ENCODE peak calls at places on chromosome 19, in seven cellular contexts. D is gastrocnemius medialis, A is tibial nerve, U is body of pancreas, G is MM.1S, E is Peyer's patch, M is hepatocyte. O is an unnamed sample. For H3K4me1, the result is how much of the 10 kb centered on the place peaks cover.

GRCh38 chr19:47389150-47389556 is 30.2 kb downstream of the MEIS3 start:
- DNase-seq in D (no peak), A (no peak), U (no peak), G (no peak), E (no peak), M (no peak), O (no peak)

GRCh38 chr19:44752816-44753618 is 4.5 kb downstream of the BCL3 start:
- DNase-seq in D (peak), A (peak), U (peak), G (peak), E (peak), M (peak), O (peak)

GRCh38 chr19:6772866-6773322 is 386 bp downstream of the VAV1 start:
- DNase-seq in D (no peak), A (no peak), U (no peak), G (no peak), E (no peak), M (no peak), O (no peak)

GRCh38 chr19:23249911-23250649 is at the start of gene ZNF724:
- DNase-seq in D (peak), A (peak), U (peak), G (peak), E (peak), M (peak), O (peak)

GRCh38 chr19:36686365-36687213 is 823 bp upstream of the ZNF567 start:
- DNase-seq in D (no peak), A (no peak), U (peak), G (no peak), E (no peak), M (peak), O (no peak)

GRCh38 chr19:4229179-4229931 is at the start of gene EBI3:
- DNase-seq in D (no peak), A (no peak), U (peak), G (no peak), E (no peak), M (peak), O (peak)

GRCh38 chr19:39946532-39946931 is 12.1 kb upstream of the FCGBP start:
- DNase-seq in D (no peak), A (no peak), U (no peak), G (no peak), E (no peak), M (no peak), O (no peak)

GRCh38 chr19:45581576-45581975 is 3.0 kb downstream of the OPA3 start:
- DNase-seq in D (no peak), A (no peak), U (no peak), G (no peak), E (no peak), M (no peak), O (no peak)

GRCh38 chr19:4075373-4075772 is 8.7 kb upstream of the ZBTB7A start:
- DNase-seq in D (no peak), A (no peak), U (no peak), G (no peak), E (no peak), M (no peak), O (no peak)

GRCh38 chr19:2678043-2678671 is 24.3 kb downstream of the GNG7 start:
- DNase-seq in D (no peak), A (no peak), U (no peak), G (no peak), E (no peak), M (no peak), O (no peak)

GRCh38 chr19:13430790-13431582 is 75.3 kb downstream of the CACNA1A start:
- DNase-seq in D (no peak), A (no peak), U (peak), G (peak), E (peak), M (peak), O (peak)

GRCh38 chr19:10510301-10510802 is 6.9 kb downstream of the S1PR5 start:
- DNase-seq in D (no peak), A (no peak), U (no peak), G (peak), E (no peak), M (peak), O (no peak)

GRCh38 chr19:10562609-10563008 is 3.2 kb downstream of the KRI1 start:
- DNase-seq in D (no peak), A (no peak), U (no peak), G (no peak), E (no peak), M (no peak), O (no peak)

GRCh38 chr19:4977299-4978174 is 8.6 kb downstream of the KDM4B start:
- DNase-seq in D (no peak), A (no peak), U (peak), G (no peak), E (no peak), M (no peak), O (peak)

GRCh38 chr19:2385053-2385721 is 25.1 kb downstream of the TMPRSS9 start:
- DNase-seq in D (no peak), A (no peak), U (peak), G (no peak), E (peak), M (peak), O (no peak)

GRCh38 chr19:40006273-40006691 is 9.4 kb downstream of the ZNF546 start:
- DNase-seq in D (no peak), A (no peak), U (no peak), G (no peak), E (no peak), M (no peak), O (no peak)

GRCh38 chr19:58553799-58554493 is 959 bp downstream of the CHMP2A start:
- DNase-seq in D (no peak), A (no peak), U (no peak), G (no peak), E (no peak), M (peak), O (peak)

GRCh38 chr19:35260694-35261304 is 8.0 kb upstream of the USF2 start:
- DNase-seq in D (no peak), A (peak), U (peak), G (no peak), E (peak), M (no peak), O (no peak)

GRCh38 chr19:7600721-7601120 is 5.1 kb downstream of the CAMSAP3 start:
- DNase-seq in D (no peak), A (no peak), U (no peak), G (no peak), E (no peak), M (no peak), O (no peak)

GRCh38 chr19:27746691-27747380 is 1466.1 kb downstream of the UQCRFS1 start:
- DNase-seq in D (no peak), A (no peak), U (peak), G (peak), E (peak), M (no peak), O (peak)

GRCh38 chr19:2327773-2328400 is 499 bp downstream of the LSM7 start:
- DNase-seq in D (no peak), A (no peak), U (peak), G (peak), E (no peak), M (peak), O (no peak)

DNA sequence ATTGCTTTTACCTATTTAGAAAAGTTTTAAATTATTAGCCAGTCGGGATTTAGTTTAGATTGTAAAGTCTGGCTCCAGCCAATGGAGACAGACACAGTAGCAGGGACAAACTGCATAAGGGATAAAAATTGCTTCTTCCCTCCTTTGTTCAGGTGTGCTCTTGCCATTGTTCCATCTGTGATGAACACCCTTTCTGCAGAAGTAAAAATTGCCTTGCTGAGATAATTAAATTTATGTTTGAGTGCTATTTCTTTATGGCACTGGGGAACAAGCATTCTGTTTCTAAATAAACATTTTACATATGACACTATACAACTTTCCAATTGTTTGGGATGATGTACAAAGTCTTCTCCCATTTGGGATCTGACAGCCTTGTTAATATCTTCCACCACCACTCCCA is 18.0 kb downstream of the OR7C2 start:
- DNase-seq in D (no peak), A (no peak), U (no peak), G (no peak), E (no peak), M (no peak), O (no peak)
- TF ChIP-seq CTCF in D (no peak), A (no peak), U (no peak), G (no peak), E (no peak), M (no peak), O (no peak)

GRCh38 chr19:48393559-48394330 is at the start of gene GRIN2D:
- DNase-seq in D (no peak), A (no peak), U (no peak), G (no peak), E (peak), M (peak), O (no peak)

GRCh38 chr19:48395499-48395898 is 2.0 kb downstream of the GRIN2D start:
- DNase-seq in D (no peak), A (no peak), U (no peak), G (no peak), E (no peak), M (no peak), O (no peak)

GRCh38 chr19:48396010-48396870 is 2.8 kb downstream of the GRIN2D start:
- DNase-seq in D (no peak), A (no peak), U (no peak), G (no peak), E (no peak), M (no peak), O (no peak)

GRCh38 chr19:48394331-48395169 is 1.1 kb downstream of the GRIN2D start:
- DNase-seq in D (no peak), A (no peak), U (no peak), G (no peak), E (no peak), M (no peak), O (no peak)

GRCh38 chr19:48395170-48395455 is 1.6 kb downstream of the GRIN2D start:
- DNase-seq in D (no peak), A (no peak), U (no peak), G (no peak), E (no peak), M (no peak), O (no peak)
- H3K4me1 ChIP-seq in D (under half), A (half or more), U (under half), G (under half), E (under half), M (under half), O (under half)

GRCh38 chr19:52626915-52627314 is 11.2 kb downstream of the ZNF83 start:
- DNase-seq in D (no peak), A (no peak), U (no peak), G (no peak), E (no peak), M (no peak), O (no peak)

GRCh38 chr19:52622261-52622660 is 15.9 kb downstream of the ZNF83 start:
- DNase-seq in D (no peak), A (no peak), U (no peak), G (no peak), E (no peak), M (peak), O (no peak)

DNA sequence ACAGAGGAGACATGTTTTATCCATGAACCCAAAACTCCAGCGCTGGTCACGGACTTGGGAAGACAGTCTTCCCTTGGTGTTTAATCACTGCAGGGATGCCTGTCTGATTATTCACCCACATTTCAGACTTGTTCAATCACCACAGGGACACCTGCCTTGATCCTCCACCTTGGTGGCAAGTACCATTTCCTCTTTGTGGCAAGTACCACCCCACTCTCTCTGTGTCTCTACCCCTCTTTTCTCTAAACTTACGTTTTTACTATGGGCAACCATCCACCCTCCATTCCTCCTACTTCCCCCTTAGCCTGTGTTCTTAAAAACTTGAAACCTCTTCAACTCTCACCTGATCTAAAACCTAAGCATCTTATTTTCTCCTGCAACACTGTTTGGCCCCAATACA is 16.8 kb downstream of the ZNF83 start:
- DNase-seq in D (no peak), A (no peak), U (no peak), G (no peak), E (no peak), M (no peak), O (no peak)
- TF ChIP-seq CTCF in D (no peak), A (no peak), U (no peak), G (no peak), E (no peak), M (no peak), O (no peak)

GRCh38 chr19:15412832-15413231 is 6.0 kb downstream of the AKAP8L start:
- DNase-seq in D (no peak), A (no peak), U (no peak), G (no peak), E (no peak), M (peak), O (no peak)
- H3K4me1 ChIP-seq in D (half or more), A (half or more), U (half or more), G (under half), E (under half), M (under half), O (half or more)

GRCh38 chr19:29775575-29775900 is 36.3 kb upstream of the CCNE1 start:
- DNase-seq in D (no peak), A (no peak), U (peak), G (no peak), E (no peak), M (peak), O (no peak)
- TF ChIP-seq CTCF in D (no peak), A (no peak), U (no peak), G (no peak), E (no peak), M (peak), O (no peak)

GRCh38 chr19:18745931-18746330 is 45.2 kb downstream of the COMP start:
- DNase-seq in D (no peak), A (no peak), U (no peak), G (no peak), E (no peak), M (no peak), O (no peak)
- H3K4me1 ChIP-seq in D (under half), A (under half), U (under half), G (under half), E (under half), M (under half), O (under half)

O was measured in left ventricle myocardium inferior.